ENCODE peak calls at places on chromosomes 3 and 15, in six cellular contexts. One of them, this sample, is unnamed.

GRCh38 chr15:35784745-35785144 is 238.8 kb upstream of the DPH6 start:
- DNase-seq in NCI-H1105: peak
- DNase-seq in NCI-H1092 treated with DMSO at 0.1 percent for 48 hours: peak
- DNase-seq in left lung: no peak
- DNase-seq in tibial artery: no peak
- DNase-seq in uterus: no peak
- DNase-seq in this sample: no peak

GRCh38 chr3:54641226-54642014 is 286.4 kb downstream of the LRTM1 start:
- DNase-seq in NCI-H1105: no peak
- DNase-seq in NCI-H1092 treated with DMSO at 0.1 percent for 48 hours: no peak
- DNase-seq in left lung: no peak
- DNase-seq in tibial artery: no peak
- DNase-seq in uterus: no peak
- DNase-seq in this sample: no peak

GRCh38 chr3:148796799-148797198 is 30.8 kb upstream of the CPB1 start:
- DNase-seq in NCI-H1105: no peak
- DNase-seq in NCI-H1092 treated with DMSO at 0.1 percent for 48 hours: no peak
- DNase-seq in left lung: no peak
- DNase-seq in tibial artery: no peak
- DNase-seq in uterus: no peak
- DNase-seq in this sample: no peak

GRCh38 chr3:129453732-129454131 is 13.7 kb downstream of the IFT122 start:
- DNase-seq in NCI-H1105: no peak
- DNase-seq in NCI-H1092 treated with DMSO at 0.1 percent for 48 hours: no peak
- DNase-seq in left lung: no peak
- DNase-seq in tibial artery: no peak
- DNase-seq in uterus: no peak
- DNase-seq in this sample: no peak

GRCh38 chr3:103712320-103713008 is 1277.6 kb downstream of the ZPLD1 start:
- DNase-seq in NCI-H1105: no peak
- DNase-seq in NCI-H1092 treated with DMSO at 0.1 percent for 48 hours: no peak
- DNase-seq in left lung: no peak
- DNase-seq in tibial artery: no peak
- DNase-seq in uterus: no peak
- DNase-seq in this sample: no peak

GRCh38 chr3:101941253-101942039 is 92.1 kb downstream of the NFKBIZ start:
- DNase-seq in NCI-H1105: no peak
- DNase-seq in NCI-H1092 treated with DMSO at 0.1 percent for 48 hours: no peak
- DNase-seq in left lung: no peak
- DNase-seq in tibial artery: no peak
- DNase-seq in uterus: no peak
- DNase-seq in this sample: no peak

GRCh38 chr15:39511000-39511914 is 69.6 kb upstream of the THBS1 start:
- DNase-seq in NCI-H1105: no peak
- DNase-seq in NCI-H1092 treated with DMSO at 0.1 percent for 48 hours: no peak
- DNase-seq in left lung: peak
- DNase-seq in tibial artery: peak
- DNase-seq in uterus: peak
- DNase-seq in this sample: no peak

GRCh38 chr3:141913150-141913811 is 36.8 kb downstream of the ATP1B3 start:
- DNase-seq in NCI-H1105: no peak
- DNase-seq in NCI-H1092 treated with DMSO at 0.1 percent for 48 hours: peak
- DNase-seq in left lung: no peak
- DNase-seq in tibial artery: no peak
- DNase-seq in uterus: no peak
- DNase-seq in this sample: peak

GRCh38 chr3:36911990-36912804 is 32.7 kb downstream of the TRANK1 start:
- DNase-seq in NCI-H1105: no peak
- DNase-seq in NCI-H1092 treated with DMSO at 0.1 percent for 48 hours: no peak
- DNase-seq in left lung: no peak
- DNase-seq in tibial artery: no peak
- DNase-seq in uterus: no peak
- DNase-seq in this sample: no peak

GRCh38 chr3:107951111-107951510 is 139.7 kb downstream of the CD47 start:
- DNase-seq in NCI-H1105: no peak
- DNase-seq in NCI-H1092 treated with DMSO at 0.1 percent for 48 hours: no peak
- DNase-seq in left lung: no peak
- DNase-seq in tibial artery: no peak
- DNase-seq in uterus: no peak
- DNase-seq in this sample: no peak

GRCh38 chr3:58471025-58471887 is 20.6 kb upstream of the KCTD6 start:
- DNase-seq in NCI-H1105: peak
- DNase-seq in NCI-H1092 treated with DMSO at 0.1 percent for 48 hours: peak
- DNase-seq in left lung: peak
- DNase-seq in tibial artery: no peak
- DNase-seq in uterus: no peak
- DNase-seq in this sample: peak

GRCh38 chr15:47477253-47477652 is 240.1 kb upstream of the SEMA6D start:
- DNase-seq in NCI-H1105: peak
- DNase-seq in NCI-H1092 treated with DMSO at 0.1 percent for 48 hours: peak
- DNase-seq in left lung: no peak
- DNase-seq in tibial artery: no peak
- DNase-seq in uterus: no peak
- DNase-seq in this sample: peak

GRCh38 chr3:12473503-12473902 is 10.8 kb upstream of the TSEN2 start:
- DNase-seq in NCI-H1105: no peak
- DNase-seq in NCI-H1092 treated with DMSO at 0.1 percent for 48 hours: no peak
- DNase-seq in left lung: no peak
- DNase-seq in tibial artery: no peak
- DNase-seq in uterus: no peak
- DNase-seq in this sample: no peak

GRCh38 chr3:32500880-32501784 is 1.5 kb downstream of the CMTM6 start:
- DNase-seq in NCI-H1105: no peak
- DNase-seq in NCI-H1092 treated with DMSO at 0.1 percent for 48 hours: no peak
- DNase-seq in left lung: peak
- DNase-seq in tibial artery: no peak
- DNase-seq in uterus: no peak
- DNase-seq in this sample: no peak

GRCh38 chr3:45275006-45275704 is 49.1 kb upstream of the TMEM158 start:
- DNase-seq in NCI-H1105: peak
- DNase-seq in NCI-H1092 treated with DMSO at 0.1 percent for 48 hours: peak
- DNase-seq in left lung: no peak
- DNase-seq in tibial artery: no peak
- DNase-seq in uterus: no peak
- DNase-seq in this sample: no peak

GRCh38 chr15:88624156-88624970 is 3.2 kb downstream of the AEN start:
- DNase-seq in NCI-H1105: no peak
- DNase-seq in NCI-H1092 treated with DMSO at 0.1 percent for 48 hours: no peak
- DNase-seq in left lung: no peak
- DNase-seq in tibial artery: no peak
- DNase-seq in uterus: no peak
- DNase-seq in this sample: peak

GRCh38 chr3:131912255-131912654 is 122.6 kb downstream of the CPNE4 start:
- DNase-seq in NCI-H1105: no peak
- DNase-seq in NCI-H1092 treated with DMSO at 0.1 percent for 48 hours: no peak
- DNase-seq in left lung: no peak
- DNase-seq in tibial artery: no peak
- DNase-seq in uterus: no peak
- DNase-seq in this sample: no peak

GRCh38 chr15:96947296-96947695 is 616.8 kb downstream of the NR2F2 start:
- DNase-seq in NCI-H1105: no peak
- DNase-seq in NCI-H1092 treated with DMSO at 0.1 percent for 48 hours: no peak
- DNase-seq in left lung: no peak
- DNase-seq in tibial artery: no peak
- DNase-seq in uterus: no peak
- DNase-seq in this sample: no peak

GRCh38 chr15:80836991-80837390 is 57.8 kb downstream of the CEMIP start:
- DNase-seq in NCI-H1105: no peak
- DNase-seq in NCI-H1092 treated with DMSO at 0.1 percent for 48 hours: no peak
- DNase-seq in left lung: no peak
- DNase-seq in tibial artery: no peak
- DNase-seq in uterus: no peak
- DNase-seq in this sample: peak

GRCh38 chr15:34241376-34242350 is 16.8 kb downstream of the EMC4 start:
- DNase-seq in NCI-H1105: no peak
- DNase-seq in NCI-H1092 treated with DMSO at 0.1 percent for 48 hours: peak
- DNase-seq in left lung: no peak
- DNase-seq in tibial artery: no peak
- DNase-seq in uterus: no peak
- DNase-seq in this sample: peak

GRCh38 chr15:25900901-25901300 is 37.8 kb upstream of the ATP10A start:
- DNase-seq in NCI-H1105: no peak
- DNase-seq in NCI-H1092 treated with DMSO at 0.1 percent for 48 hours: no peak
- DNase-seq in left lung: no peak
- DNase-seq in tibial artery: no peak
- DNase-seq in uterus: no peak
- DNase-seq in this sample: no peak

GRCh38 chr3:113746955-113747718 is at the start of gene ATP6V1A:
- DNase-seq in NCI-H1105: peak
- DNase-seq in NCI-H1092 treated with DMSO at 0.1 percent for 48 hours: no peak
- DNase-seq in left lung: peak
- DNase-seq in tibial artery: peak
- DNase-seq in uterus: no peak
- DNase-seq in this sample: peak

GRCh38 chr3:126406389-126407296 is 11.9 kb downstream of the CFAP100 start:
- DNase-seq in NCI-H1105: no peak
- DNase-seq in NCI-H1092 treated with DMSO at 0.1 percent for 48 hours: no peak
- DNase-seq in left lung: no peak
- DNase-seq in tibial artery: no peak
- DNase-seq in uterus: no peak
- DNase-seq in this sample: no peak

GRCh38 chr3:23825802-23826201 is 20.0 kb downstream of the UBE2E1 start:
- DNase-seq in NCI-H1105: no peak
- DNase-seq in NCI-H1092 treated with DMSO at 0.1 percent for 48 hours: no peak
- DNase-seq in left lung: no peak
- DNase-seq in tibial artery: no peak
- DNase-seq in uterus: no peak
- DNase-seq in this sample: no peak

GRCh38 chr3:34969513-34969912 is 669.8 kb upstream of the ARPP21 start:
- DNase-seq in NCI-H1105: no peak
- DNase-seq in NCI-H1092 treated with DMSO at 0.1 percent for 48 hours: no peak
- DNase-seq in left lung: no peak
- DNase-seq in tibial artery: no peak
- DNase-seq in uterus: no peak
- DNase-seq in this sample: no peak

GRCh38 chr3:53046171-53047170 is 598 bp upstream of the SFMBT1 start:
- DNase-seq in NCI-H1105: no peak
- DNase-seq in NCI-H1092 treated with DMSO at 0.1 percent for 48 hours: peak
- DNase-seq in left lung: peak
- DNase-seq in tibial artery: peak
- DNase-seq in uterus: peak
- DNase-seq in this sample: peak

GRCh38 chr3:72797773-72798543 is 50.3 kb downstream of the SHQ1 start:
- DNase-seq in NCI-H1105: peak
- DNase-seq in NCI-H1092 treated with DMSO at 0.1 percent for 48 hours: peak
- DNase-seq in left lung: no peak
- DNase-seq in tibial artery: no peak
- DNase-seq in uterus: no peak
- DNase-seq in this sample: peak

GRCh38 chr3:127096256-127097008 is 96.5 kb upstream of the PRR23E start:
- DNase-seq in NCI-H1105: no peak
- DNase-seq in NCI-H1092 treated with DMSO at 0.1 percent for 48 hours: no peak
- DNase-seq in left lung: no peak
- DNase-seq in tibial artery: no peak
- DNase-seq in uterus: no peak
- DNase-seq in this sample: no peak

GRCh38 chr3:111857474-111857873 is 1.6 kb upstream of the PHLDB2 start:
- DNase-seq in NCI-H1105: no peak
- DNase-seq in NCI-H1092 treated with DMSO at 0.1 percent for 48 hours: no peak
- DNase-seq in left lung: no peak
- DNase-seq in tibial artery: no peak
- DNase-seq in uterus: no peak
- DNase-seq in this sample: no peak

GRCh38 chr15:35436422-35436821 is 109.5 kb downstream of the DPH6 start:
- DNase-seq in NCI-H1105: no peak
- DNase-seq in NCI-H1092 treated with DMSO at 0.1 percent for 48 hours: no peak
- DNase-seq in left lung: no peak
- DNase-seq in tibial artery: no peak
- DNase-seq in uterus: no peak
- DNase-seq in this sample: no peak

GRCh38 chr3:108124337-108125150 is 33.7 kb upstream of the CD47 start:
- DNase-seq in NCI-H1105: no peak
- DNase-seq in NCI-H1092 treated with DMSO at 0.1 percent for 48 hours: peak
- DNase-seq in left lung: no peak
- DNase-seq in tibial artery: no peak
- DNase-seq in uterus: no peak
- DNase-seq in this sample: no peak

GRCh38 chr3:111936191-111936841 is 42.5 kb upstream of the ABHD10 start:
- DNase-seq in NCI-H1105: no peak
- DNase-seq in NCI-H1092 treated with DMSO at 0.1 percent for 48 hours: no peak
- DNase-seq in left lung: no peak
- DNase-seq in tibial artery: no peak
- DNase-seq in uterus: no peak
- DNase-seq in this sample: no peak

GRCh38 chr3:73409405-73409804 is 215.3 kb downstream of the PDZRN3 start:
- DNase-seq in NCI-H1105: no peak
- DNase-seq in NCI-H1092 treated with DMSO at 0.1 percent for 48 hours: no peak
- DNase-seq in left lung: no peak
- DNase-seq in tibial artery: no peak
- DNase-seq in uterus: no peak
- DNase-seq in this sample: no peak

GRCh38 chr3:41148446-41148845 is 50.9 kb upstream of the CTNNB1 start:
- DNase-seq in NCI-H1105: no peak
- DNase-seq in NCI-H1092 treated with DMSO at 0.1 percent for 48 hours: no peak
- DNase-seq in left lung: no peak
- DNase-seq in tibial artery: no peak
- DNase-seq in uterus: peak
- DNase-seq in this sample: no peak

GRCh38 chr15:60703196-60703933 is 224.4 kb upstream of the ICE2 start:
- DNase-seq in NCI-H1105: no peak
- DNase-seq in NCI-H1092 treated with DMSO at 0.1 percent for 48 hours: no peak
- DNase-seq in left lung: no peak
- DNase-seq in tibial artery: no peak
- DNase-seq in uterus: no peak
- DNase-seq in this sample: no peak

GRCh38 chr3:120102674-120103073 is 8.4 kb upstream of the GSK3B start:
- DNase-seq in NCI-H1105: peak
- DNase-seq in NCI-H1092 treated with DMSO at 0.1 percent for 48 hours: peak
- DNase-seq in left lung: no peak
- DNase-seq in tibial artery: no peak
- DNase-seq in uterus: no peak
- DNase-seq in this sample: no peak

GRCh38 chr3:86282106-86282787 is 708.7 kb downstream of the VGLL3 start:
- DNase-seq in NCI-H1105: no peak
- DNase-seq in NCI-H1092 treated with DMSO at 0.1 percent for 48 hours: no peak
- DNase-seq in left lung: no peak
- DNase-seq in tibial artery: no peak
- DNase-seq in uterus: no peak
- DNase-seq in this sample: no peak

GRCh38 chr15:93063292-93063671 is 25.7 kb downstream of the RGMA start:
- DNase-seq in NCI-H1105: no peak
- DNase-seq in NCI-H1092 treated with DMSO at 0.1 percent for 48 hours: no peak
- DNase-seq in left lung: no peak
- DNase-seq in tibial artery: no peak
- DNase-seq in uterus: no peak
- DNase-seq in this sample: no peak

GRCh38 chr15:52496776-52497470 is 31.8 kb downstream of the MYO5A start:
- DNase-seq in NCI-H1105: no peak
- DNase-seq in NCI-H1092 treated with DMSO at 0.1 percent for 48 hours: no peak
- DNase-seq in left lung: no peak
- DNase-seq in tibial artery: no peak
- DNase-seq in uterus: no peak
- DNase-seq in this sample: no peak

GRCh38 chr3:4772171-4772804 is 206.9 kb upstream of the BHLHE40 start:
- DNase-seq in NCI-H1105: no peak
- DNase-seq in NCI-H1092 treated with DMSO at 0.1 percent for 48 hours: no peak
- DNase-seq in left lung: peak
- DNase-seq in tibial artery: peak
- DNase-seq in uterus: peak
- DNase-seq in this sample: no peak

This sample was measured in NCI-H524.